ENCODE peak calls at places on chromosomes 2 and 18, in nine cellular contexts. I, Q, G, J, V, S, B, Y and E are unnamed samples.

GRCh38 chr2:953975-954686 is 3.5 kb downstream of the SNTG2 start:
- DNase-seq in I (peak), Q (no peak), G (no peak), J (no peak), V (no peak), S (no peak), B (peak), Y (no peak), E (no peak)

GRCh38 chr2:102024410-102024809 is 32.6 kb downstream of the IL1R2 start:
- DNase-seq in I (no peak), Q (no peak), G (no peak), J (no peak), V (no peak), S (no peak), B (no peak), Y (no peak), E (no peak)

GRCh38 chr2:168456526-168457176 is 579 bp downstream of the CERS6 start:
- DNase-seq in I (peak), Q (peak), G (peak), J (peak), V (peak), S (peak), B (peak), Y (peak), E (peak)

GRCh38 chr2:53740170-53740569 is 27.4 kb upstream of the CHAC2 start:
- DNase-seq in I (peak), Q (no peak), G (no peak), J (no peak), V (no peak), S (peak), B (no peak), Y (no peak), E (no peak)

GRCh38 chr2:152347076-152347475 is 12.1 kb downstream of the FMNL2 start:
- DNase-seq in I (peak), Q (no peak), G (no peak), J (no peak), V (no peak), S (peak), B (no peak), Y (no peak), E (peak)

GRCh38 chr18:48330016-48330991 is 78.9 kb downstream of the ZBTB7C start:
- DNase-seq in I (peak), Q (no peak), G (no peak), J (no peak), V (no peak), S (peak), B (no peak), Y (no peak), E (peak)

GRCh38 chr2:229713371-229714079 is 830 bp downstream of the DNER start:
- DNase-seq in I (no peak), Q (no peak), G (peak), J (peak), V (no peak), S (peak), B (no peak), Y (no peak), E (no peak)

GRCh38 chr18:11091746-11092145 is 57.6 kb downstream of the PIEZO2 start:
- DNase-seq in I (no peak), Q (no peak), G (no peak), J (no peak), V (no peak), S (peak), B (no peak), Y (no peak), E (no peak)

GRCh38 chr18:74456017-74456408 is 1.1 kb downstream of the DIPK1C start:
- DNase-seq in I (no peak), Q (no peak), G (no peak), J (no peak), V (no peak), S (no peak), B (no peak), Y (no peak), E (no peak)

GRCh38 chr2:128600606-128601297 is 282.1 kb upstream of the HS6ST1 start:
- DNase-seq in I (no peak), Q (no peak), G (no peak), J (peak), V (peak), S (no peak), B (no peak), Y (no peak), E (no peak)

GRCh38 chr2:3873899-3874298 is 170.5 kb downstream of the DCDC2C start:
- DNase-seq in I (no peak), Q (no peak), G (no peak), J (no peak), V (no peak), S (no peak), B (no peak), Y (no peak), E (no peak)

GRCh38 chr2:26647981-26648380 is 6.8 kb upstream of the CIB4 start:
- DNase-seq in I (no peak), Q (no peak), G (no peak), J (no peak), V (no peak), S (no peak), B (no peak), Y (no peak), E (no peak)

GRCh38 chr18:79540914-79541301 is 138.7 kb upstream of the CTDP1 start:
- DNase-seq in I (no peak), Q (no peak), G (no peak), J (no peak), V (peak), S (no peak), B (no peak), Y (no peak), E (no peak)

GRCh38 chr2:143128681-143129580 is at the start of gene ARHGAP15:
- DNase-seq in I (no peak), Q (peak), G (no peak), J (no peak), V (no peak), S (no peak), B (no peak), Y (peak), E (no peak)

GRCh38 chr2:61135510-61135909 is 26.5 kb upstream of the C2orf74 start:
- DNase-seq in I (peak), Q (no peak), G (no peak), J (no peak), V (no peak), S (peak), B (no peak), Y (no peak), E (peak)

GRCh38 chr2:191451116-191451515 is 205.9 kb downstream of the MYO1B start:
- DNase-seq in I (no peak), Q (no peak), G (no peak), J (no peak), V (no peak), S (peak), B (no peak), Y (no peak), E (no peak)

GRCh38 chr2:112791019-112791418 is 6.7 kb upstream of the IL1A start:
- DNase-seq in I (no peak), Q (no peak), G (no peak), J (no peak), V (no peak), S (no peak), B (no peak), Y (no peak), E (no peak)

GRCh38 chr2:68240446-68240845 is 11.9 kb downstream of the PPP3R1 start:
- DNase-seq in I (no peak), Q (no peak), G (no peak), J (no peak), V (no peak), S (no peak), B (no peak), Y (no peak), E (no peak)

GRCh38 chr18:75544051-75544481 is 116.6 kb upstream of the SMIM21 start:
- DNase-seq in I (no peak), Q (no peak), G (no peak), J (no peak), V (no peak), S (peak), B (no peak), Y (no peak), E (no peak)

GRCh38 chr2:127685410-127686110 is 10.2 kb upstream of the LIMS2 start:
- DNase-seq in I (no peak), Q (no peak), G (no peak), J (no peak), V (no peak), S (no peak), B (no peak), Y (no peak), E (no peak)

GRCh38 chr2:132621131-132621875 is 48.7 kb downstream of the LYPD1 start:
- DNase-seq in I (no peak), Q (no peak), G (no peak), J (no peak), V (no peak), S (no peak), B (no peak), Y (peak), E (no peak)

GRCh38 chr2:107822302-107822701 is 4.4 kb upstream of the RGPD4 start:
- DNase-seq in I (no peak), Q (no peak), G (no peak), J (no peak), V (no peak), S (no peak), B (no peak), Y (no peak), E (no peak)

GRCh38 chr2:158894078-158894477 is 74.4 kb upstream of the TANC1 start:
- DNase-seq in I (no peak), Q (no peak), G (no peak), J (no peak), V (no peak), S (peak), B (no peak), Y (no peak), E (peak)

GRCh38 chr2:233850745-233851144 is 3.6 kb downstream of the HJURP start:
- DNase-seq in I (no peak), Q (no peak), G (no peak), J (no peak), V (no peak), S (no peak), B (no peak), Y (no peak), E (no peak)

GRCh38 chr2:226423498-226423960 is 376.1 kb downstream of the IRS1 start:
- DNase-seq in I (no peak), Q (peak), G (peak), J (no peak), V (no peak), S (no peak), B (no peak), Y (no peak), E (no peak)

GRCh38 chr18:12884521-12885323 is 685 bp upstream of the PTPN2 start:
- DNase-seq in I (no peak), Q (no peak), G (no peak), J (no peak), V (no peak), S (no peak), B (no peak), Y (no peak), E (no peak)

GRCh38 chr2:65562890-65563289 is 130.5 kb upstream of the SPRED2 start:
- DNase-seq in I (no peak), Q (no peak), G (no peak), J (no peak), V (no peak), S (no peak), B (no peak), Y (no peak), E (no peak)